ENCODE peak calls at places on chromosomes 11 and 22, in eight cellular contexts. T is pancreas, U is endodermal cell, Y is HCT116, S is SJSA1, F is upper lobe of right lung, L is GM12878, Z is right atrium auricular region. J is an unnamed sample. For H3K36me3 and H3K4me1, the result is how much of the 10 kb centered on the place peaks cover.

GRCh38 chr22:44971651-44972362 is 38.0 kb downstream of the PHF21B start:
- DNase-seq in Z (no peak), L (no peak), T (no peak), F (no peak), S (no peak), Y (no peak), U (no peak), J (no peak)

GRCh38 chr11:123404626-123405025 is 25.4 kb upstream of the GRAMD1B start:
- DNase-seq in S (no peak), Y (no peak), L (no peak), Z (no peak), F (no peak), T (no peak), U (no peak), J (no peak)

GRCh38 chr11:70948855-70949551 is 303.4 kb downstream of the SHANK2 start:
- DNase-seq in T (peak), Z (no peak), L (no peak), Y (no peak), S (no peak), F (no peak), U (no peak), J (peak)

GRCh38 chr11:3130269-3131071 is 34.6 kb downstream of the OSBPL5 start:
- DNase-seq in U (peak), Y (no peak), L (no peak), Z (no peak), S (no peak), F (peak), T (peak), J (no peak)

GRCh38 chr11:86916330-86916729 is 38.9 kb downstream of the FZD4 start:
- DNase-seq in S (peak), F (no peak), Y (peak), Z (no peak), T (no peak), U (no peak), L (no peak), J (no peak)

GRCh38 chr11:20248345-20248744 is 88.1 kb upstream of the DBX1 start:
- DNase-seq in Z (no peak), U (no peak), F (no peak), L (no peak), T (no peak), Y (no peak), S (no peak), J (no peak)

GRCh38 chr11:113668255-113668654 is 37.9 kb downstream of the TMPRSS5 start:
- DNase-seq in Z (no peak), U (no peak), S (peak), Y (no peak), L (no peak), T (no peak), F (no peak), J (no peak)

GRCh38 chr11:101706015-101706414 is 122.2 kb upstream of the TRPC6 start:
- DNase-seq in Z (no peak), S (no peak), T (no peak), U (no peak), Y (no peak), F (no peak), L (no peak), J (no peak)

GRCh38 chr11:58905716-58906547 is 33.4 kb upstream of the GLYATL1 start:
- DNase-seq in Y (no peak), L (no peak), T (peak), F (no peak), S (peak), Z (peak), U (peak), J (no peak)

GRCh38 chr11:127054153-127054552 is 53.6 kb upstream of the KIRREL3 start:
- DNase-seq in F (no peak), Y (no peak), T (no peak), Z (no peak), U (no peak), S (no peak), L (no peak), J (no peak)

GRCh38 chr22:19870153-19871022 is 15.7 kb upstream of the GNB1L start:
- DNase-seq in Z (no peak), Y (no peak), F (peak), T (no peak), S (no peak), U (peak), L (no peak), J (no peak)

GRCh38 chr11:123588117-123588815 is 66.2 kb downstream of the SCN3B start:
- DNase-seq in F (no peak), T (peak), U (no peak), Z (no peak), Y (no peak), L (no peak), S (no peak), J (peak)

GRCh38 chr11:6474806-6475500 is 1.2 kb upstream of the TRIM3 start:
- DNase-seq in Z (no peak), U (no peak), S (no peak), F (no peak), Y (no peak), L (no peak), T (no peak), J (peak)

DNA sequence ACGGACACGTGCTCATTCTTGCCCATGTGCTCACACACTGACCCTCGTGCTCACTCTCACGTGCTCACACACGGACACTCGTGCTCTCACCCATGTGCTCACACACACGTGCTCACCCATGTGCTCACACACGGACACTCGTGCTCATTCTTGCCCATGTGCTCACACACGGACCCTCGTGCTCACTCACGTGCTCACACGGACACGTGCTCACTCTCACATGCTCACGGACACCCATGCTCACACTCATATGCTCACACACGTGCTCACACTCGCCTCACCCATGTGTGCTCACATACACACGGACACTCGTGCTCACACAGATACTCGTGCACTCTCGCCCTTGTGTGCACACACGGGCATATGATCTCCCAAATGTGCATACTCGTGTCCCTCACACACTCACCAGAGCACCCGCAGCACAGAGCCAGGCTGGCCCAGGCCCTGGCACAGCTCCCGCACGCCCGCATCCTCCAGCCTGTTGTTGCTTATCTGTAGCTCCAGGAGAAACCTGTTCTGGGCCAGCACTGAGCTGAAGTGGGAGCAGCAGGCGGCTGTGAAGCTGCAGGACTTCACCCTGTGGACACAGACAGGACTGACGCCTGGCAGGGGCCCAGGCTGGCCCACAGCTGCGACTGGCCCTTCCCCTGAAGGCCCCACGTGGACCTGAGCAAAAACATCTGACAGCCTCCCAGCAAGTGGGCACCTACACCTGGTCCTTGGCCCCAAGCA is 9.3 kb downstream of the RNH1 start:
- DNase-seq in Z (no peak), F (peak), T (no peak), Y (no peak), L (no peak), U (no peak), S (no peak), J (no peak)
- H3K36me3 ChIP-seq in Z (half or more), F (half or more), T (under half), Y (under half), L (under half), U (under half), S (under half), J (under half)

GRCh38 chr11:63888170-63889086 is 28.5 kb downstream of the RCOR2 start:
- DNase-seq in S (no peak), Z (peak), F (peak), L (no peak), Y (no peak), T (peak), U (peak), J (peak)
- H3K27ac ChIP-seq in S (no peak), Z (peak), F (peak), L (peak), Y (peak), T (peak), U (peak), J (peak)

DNA sequence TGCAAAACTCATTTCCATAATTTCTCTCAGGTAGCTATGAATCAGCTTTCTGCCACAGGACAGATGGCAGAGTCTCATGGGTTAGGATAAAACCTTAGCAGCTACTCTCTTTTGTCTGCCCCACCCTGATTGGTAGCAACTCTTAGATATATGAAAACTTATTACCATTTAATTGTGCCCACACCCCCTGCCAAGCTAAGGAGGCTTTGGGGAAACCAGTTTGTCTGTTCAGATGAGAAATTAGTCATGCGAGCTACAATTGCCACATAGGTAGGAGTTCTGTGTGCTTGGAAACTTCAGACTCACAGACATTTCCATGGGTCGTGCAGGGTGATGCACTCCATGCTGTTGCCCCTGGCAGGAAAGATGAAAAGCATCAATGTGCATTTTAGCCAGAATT is 39.9 kb downstream of the CD44 start:
- DNase-seq in L (no peak), F (no peak), T (no peak), U (no peak), S (no peak), Z (no peak), Y (no peak), J (no peak)
- H3K4me1 ChIP-seq in L (under half), F (under half), T (under half), U (under half), S (half or more), Z (under half), Y (under half), J (under half)

GRCh38 chr22:28788601-28789000 is 11.8 kb downstream of the XBP1 start:
- DNase-seq in S (no peak), U (no peak), Z (no peak), T (no peak), L (no peak), F (no peak), Y (no peak), J (no peak)
- H3K36me3 ChIP-seq in S (half or more), U (half or more), Z (half or more), T (under half), L (under half), F (half or more), Y (under half), J (under half)

GRCh38 chr11:10522276-10522675 is 18.7 kb downstream of the RNF141 start:
- DNase-seq in Y (no peak), T (no peak), Z (no peak), L (no peak), U (no peak), F (no peak), S (no peak), J (no peak)

GRCh38 chr11:10518891-10519290 is 22.1 kb downstream of the RNF141 start:
- DNase-seq in Z (no peak), T (no peak), U (no peak), S (no peak), L (no peak), F (no peak), Y (no peak), J (no peak)

GRCh38 chr11:10522921-10523320 is 18.1 kb downstream of the RNF141 start:
- DNase-seq in Z (no peak), F (no peak), U (no peak), T (no peak), Y (no peak), L (no peak), S (no peak), J (no peak)

GRCh38 chr11:10519630-10520029 is 21.4 kb downstream of the RNF141 start:
- DNase-seq in Y (no peak), T (no peak), S (no peak), L (no peak), Z (no peak), U (no peak), F (no peak), J (no peak)

GRCh38 chr11:10520562-10520961 is 20.4 kb downstream of the RNF141 start:
- DNase-seq in Z (no peak), S (no peak), L (no peak), U (no peak), F (no peak), T (no peak), Y (no peak), J (no peak)
- H3K27ac ChIP-seq in Z (no peak), S (no peak), L (no peak), U (no peak), F (no peak), T (no peak), Y (no peak), J (no peak)